ENCODE peak calls at places on chromosomes 7 and 10, in six cellular contexts. Y is ELF-1, Q is HuH-7.5, J is iris pigment epithelial cell, K is suprapubic skin, S is H7. P is an unnamed sample.

GRCh38 chr7:98659746-98660145 is 42.7 kb downstream of the NPTX2 start:
- DNase-seq in Y (no peak), Q (no peak), J (no peak), K (no peak), S (no peak), P (no peak)

GRCh38 chr10:90751107-90751997 is 106.5 kb downstream of the HTR7 start:
- DNase-seq in Y (peak; percentile 70), Q (peak; percentile 38), J (peak; percentile 32), K (no peak), S (peak; percentile 59), P (no peak)

GRCh38 chr10:26485150-26485941 is 47.2 kb downstream of the APBB1IP start:
- DNase-seq in Y (no peak), Q (no peak), J (peak; percentile 46), K (no peak), S (no peak), P (peak; percentile 100)

GRCh38 chr10:21100871-21101514 is 203.9 kb upstream of the NEBL start:
- DNase-seq in Y (no peak), Q (no peak), J (peak; percentile 87), K (no peak), S (no peak), P (no peak)

GRCh38 chr7:112341464-112341863 is 108.8 kb upstream of the IFRD1 start:
- DNase-seq in Y (no peak), Q (no peak), J (no peak), K (no peak), S (no peak), P (no peak)

GRCh38 chr10:16828114-16828568 is 10.9 kb upstream of the RSU1 start:
- DNase-seq in Y (peak; percentile 66), Q (no peak), J (peak; percentile 79), K (no peak), S (peak; percentile 41), P (peak; percentile 62)

GRCh38 chr10:43137701-43137970 is 609 bp upstream of the CSGALNACT2 start:
- DNase-seq in Y (peak; percentile 67), Q (no peak), J (peak; percentile 63), K (no peak), S (peak; percentile 90), P (no peak)

GRCh38 chr10:99523251-99523773 is 9.4 kb upstream of the NKX2-3 start:
- DNase-seq in Y (peak; percentile 89), Q (no peak), J (no peak), K (no peak), S (peak; percentile 84), P (no peak)

GRCh38 chr10:30413996-30414576 is 19.9 kb upstream of the MAP3K8 start:
- DNase-seq in Y (no peak), Q (no peak), J (peak; percentile 77), K (no peak), S (peak; percentile 32), P (no peak)

GRCh38 chr10:93471110-93471651 is 11.0 kb downstream of the MYOF start:
- DNase-seq in Y (peak; percentile 63), Q (no peak), J (peak; percentile 96), K (no peak), S (no peak), P (peak; percentile 87)

GRCh38 chr7:154720016-154720415 is 282.9 kb downstream of the PAXIP1 start:
- DNase-seq in Y (no peak), Q (no peak), J (no peak), K (no peak), S (no peak), P (no peak)

GRCh38 chr7:149635561-149636329 is 137.6 kb downstream of the ZNF467 start:
- DNase-seq in Y (peak; percentile 44), Q (no peak), J (no peak), K (no peak), S (peak; percentile 82), P (no peak)

GRCh38 chr10:69685426-69685801 is 55.4 kb downstream of the FAM241B start:
- DNase-seq in Y (no peak), Q (no peak), J (no peak), K (no peak), S (no peak), P (no peak)

GRCh38 chr7:142669074-142669654 is 80.1 kb upstream of the PRSS1 start:
- DNase-seq in Y (peak; percentile 26), Q (no peak), J (peak; percentile 27), K (no peak), S (peak; percentile 27), P (no peak)

GRCh38 chr7:147014596-147014995 is 898.0 kb downstream of the CNTNAP2 start:
- DNase-seq in Y (no peak), Q (no peak), J (no peak), K (no peak), S (no peak), P (peak; percentile 8)

GRCh38 chr10:124378817-124379510 is 39.8 kb downstream of the OAT start:
- DNase-seq in Y (no peak), Q (no peak), J (no peak), K (no peak), S (peak; percentile 58), P (no peak)

GRCh38 chr10:27998954-27999275 is at the start of gene ODAD2:
- DNase-seq in Y (no peak), Q (no peak), J (no peak), K (no peak), S (no peak), P (no peak)

GRCh38 chr10:79202188-79203013 is 133.6 kb downstream of the ZMIZ1 start:
- DNase-seq in Y (peak; percentile 58), Q (peak; percentile 34), J (peak; percentile 43), K (no peak), S (peak; percentile 88), P (no peak)

GRCh38 chr7:42939457-42940240 is 7.5 kb downstream of the MRPL32 start:
- DNase-seq in Y (no peak), Q (no peak), J (no peak), K (no peak), S (no peak), P (no peak)

GRCh38 chr10:71521504-71522290 is 125.0 kb downstream of the CDH23 start:
- DNase-seq in Y (no peak), Q (no peak), J (peak; percentile 26), K (no peak), S (no peak), P (no peak)

GRCh38 chr7:106254525-106255128 is 30.2 kb downstream of the NAMPT start:
- DNase-seq in Y (no peak), Q (no peak), J (no peak), K (no peak), S (no peak), P (no peak)

GRCh38 chr10:43133196-43133808 is 4.9 kb upstream of the CSGALNACT2 start:
- DNase-seq in Y (no peak), Q (no peak), J (no peak), K (no peak), S (no peak), P (no peak)

GRCh38 chr7:105336009-105336408 is 52.7 kb downstream of the SRPK2 start:
- DNase-seq in Y (no peak), Q (no peak), J (no peak), K (no peak), S (no peak), P (no peak)